ENCODE peak calls at places on chromosomes 11 and 22, in six cellular contexts. One of them, this sample, is unnamed.
A peak's percentile ranks its signal among the peaks of the same experiment; 100 is the strongest.

GRCh38 chr22:41780714-41781507 is 19.6 kb upstream of the CCDC134 start:
- DNase-seq in pancreas: no peak
- DNase-seq in MM.1S: peak; percentile 87
- DNase-seq in CD8-positive, alpha-beta memory T cell: peak; percentile 83
- DNase-seq in naive thymus-derived CD4-positive, alpha-beta T cell: peak; percentile 94
- DNase-seq in thoracic aorta: peak; percentile 9
- DNase-seq in this sample: no peak

GRCh38 chr11:70298243-70298915 is 27.9 kb downstream of the PPFIA1 start:
- DNase-seq in naive thymus-derived CD4-positive, alpha-beta T cell: no peak
- DNase-seq in thoracic aorta: no peak
- DNase-seq in CD8-positive, alpha-beta memory T cell: no peak
- DNase-seq in MM.1S: no peak
- DNase-seq in pancreas: no peak
- DNase-seq in this sample: no peak

GRCh38 chr11:120197254-120197891 is 13.5 kb upstream of the OAF start:
- DNase-seq in pancreas: no peak
- DNase-seq in thoracic aorta: no peak
- DNase-seq in naive thymus-derived CD4-positive, alpha-beta T cell: no peak
- DNase-seq in CD8-positive, alpha-beta memory T cell: no peak
- DNase-seq in MM.1S: no peak
- DNase-seq in this sample: no peak

GRCh38 chr22:41664490-41664889 is 24.2 kb downstream of the SNU13 start:
- DNase-seq in pancreas: no peak
- DNase-seq in thoracic aorta: no peak
- DNase-seq in MM.1S: no peak
- DNase-seq in naive thymus-derived CD4-positive, alpha-beta T cell: no peak
- DNase-seq in CD8-positive, alpha-beta memory T cell: no peak
- DNase-seq in this sample: no peak

GRCh38 chr11:2885676-2886081 is at the start of gene CDKN1C:
- DNase-seq in naive thymus-derived CD4-positive, alpha-beta T cell: peak; percentile 85
- DNase-seq in CD8-positive, alpha-beta memory T cell: peak; percentile 79
- DNase-seq in MM.1S: peak; percentile 85
- DNase-seq in pancreas: peak; percentile 86
- DNase-seq in thoracic aorta: peak; percentile 42
- DNase-seq in this sample: peak; percentile 91

GRCh38 chr11:102318469-102318868 is 1.2 kb downstream of the BIRC3 start:
- DNase-seq in naive thymus-derived CD4-positive, alpha-beta T cell: peak; percentile 50
- DNase-seq in thoracic aorta: no peak
- DNase-seq in pancreas: no peak
- DNase-seq in MM.1S: peak; percentile 61
- DNase-seq in CD8-positive, alpha-beta memory T cell: peak; percentile 30
- DNase-seq in this sample: no peak

GRCh38 chr22:25351631-25352293 is 132.3 kb downstream of the CRYBB2 start:
- DNase-seq in pancreas: no peak
- DNase-seq in thoracic aorta: no peak
- DNase-seq in naive thymus-derived CD4-positive, alpha-beta T cell: no peak
- DNase-seq in CD8-positive, alpha-beta memory T cell: no peak
- DNase-seq in MM.1S: no peak
- DNase-seq in this sample: no peak

GRCh38 chr11:70506658-70506970 is 108.3 kb downstream of the CTTN start:
- DNase-seq in thoracic aorta: no peak
- DNase-seq in pancreas: no peak
- DNase-seq in naive thymus-derived CD4-positive, alpha-beta T cell: no peak
- DNase-seq in MM.1S: no peak
- DNase-seq in CD8-positive, alpha-beta memory T cell: no peak
- DNase-seq in this sample: no peak

GRCh38 chr22:32820131-32820882 is 18.8 kb downstream of the TIMP3 start:
- DNase-seq in CD8-positive, alpha-beta memory T cell: no peak
- DNase-seq in pancreas: no peak
- DNase-seq in thoracic aorta: no peak
- DNase-seq in MM.1S: no peak
- DNase-seq in naive thymus-derived CD4-positive, alpha-beta T cell: no peak
- DNase-seq in this sample: no peak

GRCh38 chr22:43464809-43465208 is 53.0 kb downstream of the MPPED1 start:
- DNase-seq in CD8-positive, alpha-beta memory T cell: no peak
- DNase-seq in pancreas: no peak
- DNase-seq in MM.1S: no peak
- DNase-seq in naive thymus-derived CD4-positive, alpha-beta T cell: no peak
- DNase-seq in thoracic aorta: no peak
- DNase-seq in this sample: no peak

GRCh38 chr11:95182397-95182796 is 48.6 kb downstream of the SESN3 start:
- DNase-seq in CD8-positive, alpha-beta memory T cell: no peak
- DNase-seq in pancreas: no peak
- DNase-seq in naive thymus-derived CD4-positive, alpha-beta T cell: no peak
- DNase-seq in MM.1S: no peak
- DNase-seq in thoracic aorta: no peak
- DNase-seq in this sample: no peak

GRCh38 chr11:35541621-35542375 is 16.4 kb upstream of the PAMR1 start:
- DNase-seq in pancreas: no peak
- DNase-seq in MM.1S: no peak
- DNase-seq in thoracic aorta: no peak
- DNase-seq in CD8-positive, alpha-beta memory T cell: no peak
- DNase-seq in naive thymus-derived CD4-positive, alpha-beta T cell: no peak
- DNase-seq in this sample: no peak
- H3K27ac ChIP-seq in pancreas: no peak overlapping the region
- H3K27ac ChIP-seq in MM.1S: no peak overlapping the region
- H3K27ac ChIP-seq in thoracic aorta: peak overlapping the region; percentile 6
- H3K27ac ChIP-seq in CD8-positive, alpha-beta memory T cell: no peak overlapping the region
- H3K27ac ChIP-seq in naive thymus-derived CD4-positive, alpha-beta T cell: no peak overlapping the region
- H3K27ac ChIP-seq in this sample: peak overlapping the region; percentile 41

GRCh38 chr11:32092581-32093170 is 1.8 kb downstream of the RCN1 start:
- DNase-seq in pancreas: no peak
- DNase-seq in MM.1S: no peak
- DNase-seq in CD8-positive, alpha-beta memory T cell: no peak
- DNase-seq in naive thymus-derived CD4-positive, alpha-beta T cell: no peak
- DNase-seq in thoracic aorta: no peak
- DNase-seq in this sample: peak; percentile 23

GRCh38 chr11:32090774-32091370 is at the start of gene RCN1:
- DNase-seq in pancreas: peak; percentile 53
- DNase-seq in MM.1S: peak; percentile 46
- DNase-seq in thoracic aorta: peak; percentile 9
- DNase-seq in naive thymus-derived CD4-positive, alpha-beta T cell: no peak
- DNase-seq in CD8-positive, alpha-beta memory T cell: peak; percentile 11
- DNase-seq in this sample: peak; percentile 91

GRCh38 chr11:32082346-32082986 is 8.4 kb upstream of the RCN1 start:
- DNase-seq in naive thymus-derived CD4-positive, alpha-beta T cell: no peak
- DNase-seq in pancreas: no peak
- DNase-seq in MM.1S: no peak
- DNase-seq in CD8-positive, alpha-beta memory T cell: no peak
- DNase-seq in thoracic aorta: no peak
- DNase-seq in this sample: no peak

GRCh38 chr11:32087602-32088001 is 3.3 kb upstream of the RCN1 start:
- DNase-seq in CD8-positive, alpha-beta memory T cell: no peak
- DNase-seq in naive thymus-derived CD4-positive, alpha-beta T cell: no peak
- DNase-seq in pancreas: no peak
- DNase-seq in thoracic aorta: no peak
- DNase-seq in MM.1S: peak; percentile 7
- DNase-seq in this sample: no peak

DNA sequence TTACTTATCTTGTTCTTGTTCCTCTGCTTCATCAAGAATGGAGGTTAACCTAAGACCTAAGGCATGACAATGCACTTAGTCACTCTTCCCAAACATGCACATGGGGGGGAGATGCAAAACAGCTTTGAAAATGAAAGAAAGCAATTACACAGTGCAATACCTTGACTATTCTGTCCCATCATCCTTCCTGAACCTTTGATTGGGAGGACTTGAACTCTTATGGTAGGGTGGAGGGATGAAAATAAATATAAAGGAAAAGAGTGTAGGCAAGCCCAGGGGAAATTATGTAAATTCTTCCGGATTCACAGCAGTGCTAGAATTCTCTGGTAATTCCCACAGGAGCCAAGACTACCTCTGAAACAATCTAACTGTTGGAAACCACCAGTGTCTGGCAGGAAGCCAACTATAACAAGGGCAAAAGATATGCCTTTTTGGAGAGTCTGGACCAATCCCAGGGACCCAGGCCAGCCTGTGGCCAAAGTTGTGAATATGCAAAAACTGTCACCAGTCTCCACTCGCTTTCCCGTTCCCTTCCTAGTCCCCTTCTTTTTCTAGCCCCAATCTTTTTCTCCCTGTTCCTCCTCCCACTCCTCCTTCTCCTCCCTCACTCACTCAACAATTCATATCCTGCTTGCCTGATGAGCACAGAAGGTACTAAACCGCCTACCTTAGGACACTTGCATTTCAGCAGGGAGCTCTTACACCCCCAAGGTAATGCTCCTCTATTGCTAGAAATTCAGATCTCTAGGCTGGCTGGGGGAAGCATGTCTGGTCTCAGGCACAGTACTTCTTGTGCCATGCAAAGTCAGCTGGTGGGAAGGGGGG is 2.5 kb upstream of the RCN1 start:
- DNase-seq in MM.1S: peak; percentile 48
- DNase-seq in thoracic aorta: peak; percentile 69
- DNase-seq in naive thymus-derived CD4-positive, alpha-beta T cell: no peak
- DNase-seq in pancreas: peak; percentile 44
- DNase-seq in CD8-positive, alpha-beta memory T cell: no peak
- DNase-seq in this sample: no peak
- H3K4me3 ChIP-seq in MM.1S: no peak overlapping the region
- H3K4me3 ChIP-seq in thoracic aorta: peak overlapping the region; percentile 61
- H3K4me3 ChIP-seq in naive thymus-derived CD4-positive, alpha-beta T cell: no peak overlapping the region
- H3K4me3 ChIP-seq in pancreas: no peak overlapping the region
- H3K4me3 ChIP-seq in CD8-positive, alpha-beta memory T cell: no peak overlapping the region
- H3K4me3 ChIP-seq in this sample: no peak overlapping the region

DNA sequence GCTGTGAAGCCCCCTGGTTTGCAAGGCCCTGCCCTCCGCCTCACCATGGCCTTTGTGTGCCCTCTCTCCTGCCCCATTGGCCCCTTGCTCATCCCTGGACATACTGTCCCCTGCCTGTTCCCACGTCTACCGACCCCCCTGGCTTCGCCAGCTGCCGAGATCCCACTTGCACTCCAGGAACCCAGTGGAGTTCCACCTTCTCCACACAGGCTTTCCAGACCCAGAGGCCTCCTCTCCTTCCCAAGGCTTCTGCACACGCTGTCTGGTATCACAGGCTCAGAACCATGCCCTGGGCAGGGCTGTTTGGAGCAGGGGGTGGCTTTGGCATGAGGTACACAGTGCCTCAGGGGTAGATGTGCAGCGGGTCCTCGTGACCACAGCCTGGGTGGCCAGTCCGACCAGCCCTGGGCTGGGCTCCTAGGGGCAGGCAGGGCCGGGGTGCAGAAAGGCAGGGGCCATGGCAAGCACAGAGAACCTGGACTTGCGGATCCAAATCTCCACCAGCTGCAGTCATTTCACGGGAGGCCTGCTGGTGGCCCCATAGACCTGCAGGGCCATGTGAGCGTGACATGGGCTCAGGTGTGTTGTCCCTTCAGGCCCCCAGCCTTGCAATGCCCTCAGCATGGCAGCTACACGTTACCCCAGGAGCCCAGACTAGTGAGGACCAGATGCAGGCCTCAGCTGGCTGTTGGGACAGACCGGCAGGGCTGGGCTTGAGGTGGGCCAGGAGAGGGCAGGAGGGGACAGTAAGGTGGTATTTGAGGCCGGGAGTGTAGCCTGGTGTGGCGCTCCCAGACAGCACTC is 9.5 kb downstream of the GRK2 start:
- DNase-seq in MM.1S: no peak
- DNase-seq in CD8-positive, alpha-beta memory T cell: no peak
- DNase-seq in naive thymus-derived CD4-positive, alpha-beta T cell: no peak
- DNase-seq in pancreas: peak; percentile 21
- DNase-seq in thoracic aorta: no peak
- DNase-seq in this sample: no peak
- H3K27ac ChIP-seq in MM.1S: peak overlapping the region; percentile 92
- H3K27ac ChIP-seq in CD8-positive, alpha-beta memory T cell: peak overlapping the region; percentile 47
- H3K27ac ChIP-seq in naive thymus-derived CD4-positive, alpha-beta T cell: peak overlapping the region; percentile 93
- H3K27ac ChIP-seq in pancreas: no peak overlapping the region
- H3K27ac ChIP-seq in thoracic aorta: peak overlapping the region; percentile 84
- H3K27ac ChIP-seq in this sample: no peak overlapping the region

GRCh38 chr11:61390161-61390560 is 2.2 kb upstream of the TMEM216 start:
- DNase-seq in CD8-positive, alpha-beta memory T cell: no peak
- DNase-seq in pancreas: no peak
- DNase-seq in thoracic aorta: no peak
- DNase-seq in naive thymus-derived CD4-positive, alpha-beta T cell: no peak
- DNase-seq in MM.1S: no peak
- DNase-seq in this sample: no peak

GRCh38 chr11:61392991-61393595 is 706 bp downstream of the TMEM216 start:
- DNase-seq in CD8-positive, alpha-beta memory T cell: no peak
- DNase-seq in MM.1S: peak; percentile 34
- DNase-seq in naive thymus-derived CD4-positive, alpha-beta T cell: peak; percentile 35
- DNase-seq in thoracic aorta: no peak
- DNase-seq in pancreas: no peak
- DNase-seq in this sample: peak; percentile 11
- H3K4me3 ChIP-seq in CD8-positive, alpha-beta memory T cell: peak overlapping the region; percentile 76
- H3K4me3 ChIP-seq in MM.1S: peak overlapping the region; percentile 74
- H3K4me3 ChIP-seq in naive thymus-derived CD4-positive, alpha-beta T cell: peak overlapping the region; percentile 84
- H3K4me3 ChIP-seq in thoracic aorta: peak overlapping the region; percentile 93
- H3K4me3 ChIP-seq in pancreas: peak overlapping the region; percentile 67
- H3K4me3 ChIP-seq in this sample: peak overlapping the region; percentile 87

DNA sequence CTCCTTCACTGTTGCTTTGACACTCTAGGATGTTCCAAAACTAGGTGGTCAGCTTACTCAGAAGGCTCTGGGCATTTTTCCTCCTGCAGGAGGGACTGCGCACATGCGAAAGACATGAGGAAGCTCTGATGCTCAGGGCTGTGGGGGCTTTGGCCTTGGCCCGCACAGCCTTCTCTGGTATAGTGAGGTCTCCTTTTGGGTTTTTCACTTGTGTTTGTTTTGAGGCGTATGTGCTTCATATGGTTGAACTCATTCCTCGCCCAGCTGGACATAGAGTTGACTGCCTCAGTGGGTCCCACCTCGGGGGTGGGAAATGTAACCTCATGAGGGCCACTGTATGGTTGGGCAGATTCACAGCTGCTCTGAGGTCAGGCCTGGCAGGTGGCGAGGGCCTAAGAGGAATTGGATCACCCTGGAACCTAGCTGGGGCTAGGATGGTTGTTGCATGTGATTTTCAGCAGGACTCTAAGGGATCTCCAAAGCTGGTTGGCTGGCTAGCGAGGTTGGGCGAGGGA is 63.7 kb downstream of the PTPRJ start:
- DNase-seq in naive thymus-derived CD4-positive, alpha-beta T cell: no peak
- DNase-seq in CD8-positive, alpha-beta memory T cell: no peak
- DNase-seq in thoracic aorta: no peak
- DNase-seq in pancreas: no peak
- DNase-seq in MM.1S: no peak
- DNase-seq in this sample: no peak
- H3K27ac ChIP-seq in naive thymus-derived CD4-positive, alpha-beta T cell: peak overlapping the region; percentile 59
- H3K27ac ChIP-seq in CD8-positive, alpha-beta memory T cell: no peak overlapping the region
- H3K27ac ChIP-seq in thoracic aorta: no peak overlapping the region
- H3K27ac ChIP-seq in pancreas: no peak overlapping the region
- H3K27ac ChIP-seq in MM.1S: no peak overlapping the region
- H3K27ac ChIP-seq in this sample: no peak overlapping the region

DNA sequence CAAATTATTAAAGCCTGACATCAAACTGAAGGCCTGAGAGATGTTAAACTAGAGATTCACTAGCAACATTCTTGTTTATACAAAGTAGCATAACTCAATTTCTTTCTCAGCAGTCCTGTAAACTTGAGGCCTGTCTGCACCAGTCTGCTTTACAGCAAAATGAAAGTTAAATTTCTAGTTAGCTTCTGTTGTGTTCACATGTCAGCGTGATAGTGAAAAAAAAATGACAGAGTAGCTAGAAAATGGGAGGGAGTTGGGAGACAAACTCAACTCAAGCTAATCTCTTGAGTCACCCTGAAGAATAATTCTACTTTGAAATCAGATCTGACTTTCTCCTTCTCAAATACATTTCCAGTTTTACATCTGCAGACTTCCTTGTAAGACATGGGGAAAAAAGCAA is 6.5 kb downstream of the RBFOX2 start:
- DNase-seq in naive thymus-derived CD4-positive, alpha-beta T cell: no peak
- DNase-seq in thoracic aorta: no peak
- DNase-seq in pancreas: no peak
- DNase-seq in CD8-positive, alpha-beta memory T cell: no peak
- DNase-seq in MM.1S: peak; percentile 38
- DNase-seq in this sample: no peak
- H3K4me3 ChIP-seq in naive thymus-derived CD4-positive, alpha-beta T cell: no peak overlapping the region
- H3K4me3 ChIP-seq in thoracic aorta: no peak overlapping the region
- H3K4me3 ChIP-seq in pancreas: no peak overlapping the region
- H3K4me3 ChIP-seq in CD8-positive, alpha-beta memory T cell: no peak overlapping the region
- H3K4me3 ChIP-seq in MM.1S: no peak overlapping the region
- H3K4me3 ChIP-seq in this sample: no peak overlapping the region

This sample was measured in neuronal stem cell.